ENCODE peak calls at places on chromosome 15, in eight cellular contexts. J, W, F, M, O, I, P and U are unnamed samples.

GRCh38 chr15:73822998-73823397 is 50.4 kb upstream of the TBC1D21 start:
- DNase-seq in O (no peak), P (no peak), M (no peak), F (peak), I (no peak), W (no peak), J (peak), U (no peak)

GRCh38 chr15:70058642-70059360 is 38.9 kb downstream of the TLE3 start:
- DNase-seq in F (no peak), P (no peak), O (no peak), J (no peak), M (no peak), I (no peak), W (no peak), U (no peak)

GRCh38 chr15:45913451-45913850 is 278.6 kb downstream of the SQOR start:
- DNase-seq in J (no peak), W (no peak), I (no peak), F (no peak), O (no peak), M (no peak), P (no peak), U (no peak)

GRCh38 chr15:90191344-90191687 is 9.8 kb upstream of the SEMA4B start:
- DNase-seq in J (no peak), I (no peak), O (no peak), P (no peak), W (no peak), F (no peak), M (no peak), U (no peak)

GRCh38 chr15:55897560-55898336 is 95.7 kb downstream of the NEDD4 start:
- DNase-seq in W (no peak), F (peak), J (peak), I (peak), M (peak), O (no peak), P (no peak), U (no peak)

GRCh38 chr15:86502313-86502712 is 422.6 kb downstream of the AGBL1 start:
- DNase-seq in J (no peak), M (no peak), W (no peak), O (no peak), F (no peak), P (no peak), I (no peak), U (no peak)

GRCh38 chr15:44246521-44247268 is 41.8 kb upstream of the GOLM2 start:
- DNase-seq in M (no peak), J (no peak), P (no peak), O (no peak), I (no peak), W (no peak), F (no peak), U (no peak)

GRCh38 chr15:50378776-50379175 is 23.8 kb upstream of the GABPB1 start:
- DNase-seq in O (no peak), M (no peak), I (no peak), P (no peak), W (no peak), F (no peak), J (no peak), U (no peak)

GRCh38 chr15:80776420-80777045 is 2.6 kb upstream of the CEMIP start:
- DNase-seq in J (peak), F (no peak), I (peak), O (peak), M (peak), W (peak), P (no peak), U (peak)

GRCh38 chr15:80608688-80609087 is 86.4 kb upstream of the ABHD17C start:
- DNase-seq in I (no peak), W (no peak), P (no peak), J (no peak), M (no peak), F (no peak), O (no peak), U (peak)

GRCh38 chr15:68326711-68327412 is 49.3 kb downstream of the FEM1B start:
- DNase-seq in J (no peak), M (peak), P (no peak), I (no peak), F (no peak), O (no peak), W (no peak), U (no peak)

GRCh38 chr15:72315706-72316370 is 4.1 kb downstream of the CELF6 start:
- DNase-seq in I (no peak), M (no peak), W (no peak), O (no peak), P (no peak), F (no peak), J (no peak), U (no peak)

GRCh38 chr15:42707873-42708544 is 28.9 kb downstream of the CDAN1 start:
- DNase-seq in O (no peak), M (no peak), W (no peak), J (no peak), I (no peak), P (no peak), F (no peak), U (no peak)

GRCh38 chr15:32670624-32671022 is 29.1 kb downstream of the SCG5 start:
- DNase-seq in M (no peak), I (no peak), J (no peak), O (no peak), W (no peak), F (no peak), P (no peak), U (no peak)

GRCh38 chr15:73630030-73630429 is 3.2 kb downstream of the NPTN start:
- DNase-seq in M (no peak), F (no peak), W (no peak), J (no peak), O (no peak), I (no peak), P (no peak), U (no peak)

GRCh38 chr15:43253431-43254403 is 13.0 kb downstream of the TGM5 start:
- DNase-seq in P (no peak), M (no peak), W (no peak), I (peak), F (peak), J (peak), O (no peak), U (no peak)

GRCh38 chr15:36737430-36737891 is 158.0 kb downstream of the CDIN1 start:
- DNase-seq in F (peak), P (no peak), O (no peak), W (no peak), J (peak), M (no peak), I (no peak), U (no peak)

GRCh38 chr15:93105510-93105909 is 16.5 kb upstream of the RGMA start:
- DNase-seq in O (no peak), J (no peak), P (no peak), W (no peak), M (no peak), F (no peak), I (no peak), U (no peak)

GRCh38 chr15:32718822-32719716 is 1.3 kb downstream of the GREM1 start:
- DNase-seq in I (peak), O (no peak), M (no peak), W (no peak), P (no peak), F (no peak), J (no peak), U (no peak)

GRCh38 chr15:98012354-98012753 is 51.9 kb downstream of the ARRDC4 start:
- DNase-seq in M (no peak), J (no peak), F (no peak), O (no peak), I (no peak), W (no peak), P (no peak), U (no peak)

GRCh38 chr15:101121511-101122090 is 130.2 kb downstream of the CHSY1 start:
- DNase-seq in F (no peak), P (peak), M (peak), J (peak), O (peak), W (no peak), I (peak), U (peak)

GRCh38 chr15:31975446-31976229 is 54.7 kb upstream of the CHRNA7 start:
- DNase-seq in M (no peak), P (no peak), O (no peak), I (peak), F (no peak), W (no peak), J (no peak), U (no peak)

GRCh38 chr15:56242576-56243116 is 1.0 kb downstream of the RFX7 start:
- DNase-seq in I (no peak), M (no peak), F (peak), P (no peak), O (no peak), W (no peak), J (no peak), U (no peak)

GRCh38 chr15:80852676-80853075 is 73.5 kb downstream of the CEMIP start:
- DNase-seq in M (no peak), O (no peak), I (peak), F (peak), J (no peak), W (no peak), P (no peak), U (no peak)

GRCh38 chr15:51757463-51757862 is 6.1 kb downstream of the TMOD2 start:
- DNase-seq in I (no peak), O (no peak), W (no peak), J (no peak), P (no peak), M (no peak), F (no peak), U (no peak)

GRCh38 chr15:25793354-25794050 is 69.6 kb downstream of the ATP10A start:
- DNase-seq in I (no peak), W (no peak), M (no peak), O (no peak), F (no peak), J (no peak), P (no peak), U (no peak)

GRCh38 chr15:25795712-25796111 is 67.4 kb downstream of the ATP10A start:
- DNase-seq in O (no peak), I (no peak), J (no peak), W (no peak), M (no peak), P (no peak), F (no peak), U (no peak)

GRCh38 chr15:25797035-25797434 is 66.1 kb downstream of the ATP10A start:
- DNase-seq in M (no peak), P (no peak), W (no peak), J (no peak), O (no peak), I (no peak), F (no peak), U (no peak)

GRCh38 chr15:25796395-25796794 is 66.7 kb downstream of the ATP10A start:
- DNase-seq in O (no peak), I (no peak), W (no peak), J (no peak), F (no peak), M (no peak), P (no peak), U (no peak)

DNA sequence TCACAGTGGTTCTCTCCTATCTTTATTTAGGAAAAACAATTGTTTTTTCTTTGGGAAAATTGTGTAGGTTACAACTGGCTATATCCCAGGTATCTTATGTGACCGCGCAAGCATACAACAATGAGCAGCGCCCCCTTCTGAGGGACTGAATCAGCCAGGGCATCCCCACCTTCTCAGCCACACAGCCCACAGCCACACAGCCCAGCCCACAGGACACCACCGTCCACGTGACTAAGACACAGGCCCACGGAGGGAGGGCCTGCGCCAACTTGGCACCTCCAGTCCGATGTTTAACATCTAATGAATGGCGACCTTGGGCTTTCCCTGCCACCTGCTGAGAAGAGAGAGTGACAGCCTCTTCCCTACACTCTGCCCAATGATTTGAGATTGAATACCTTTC is 68.1 kb downstream of the ATP10A start:
- DNase-seq in P (no peak), F (no peak), J (no peak), M (no peak), W (no peak), O (no peak), I (no peak), U (no peak)
- H3K27ac ChIP-seq in P (no peak), F (no peak), J (no peak), M (no peak), W (no peak), O (no peak), I (no peak), U (no peak)

GRCh38 chr15:91945385-91945784 is 91.9 kb downstream of the SLCO3A1 start:
- DNase-seq in I (no peak), M (no peak), W (no peak), O (no peak), J (no peak), F (no peak), P (no peak), U (no peak)
- H3K27ac ChIP-seq in I (no peak), M (peak), W (no peak), O (no peak), J (no peak), F (no peak), P (no peak), U (no peak)

GRCh38 chr15:89136818-89137772 is 48.8 kb downstream of the ABHD2 start:
- DNase-seq in P (no peak), W (no peak), F (no peak), M (peak), I (peak), J (no peak), O (no peak), U (no peak)
- H3K27ac ChIP-seq in P (peak), W (no peak), F (no peak), M (peak), I (peak), J (peak), O (peak), U (peak)

DNA sequence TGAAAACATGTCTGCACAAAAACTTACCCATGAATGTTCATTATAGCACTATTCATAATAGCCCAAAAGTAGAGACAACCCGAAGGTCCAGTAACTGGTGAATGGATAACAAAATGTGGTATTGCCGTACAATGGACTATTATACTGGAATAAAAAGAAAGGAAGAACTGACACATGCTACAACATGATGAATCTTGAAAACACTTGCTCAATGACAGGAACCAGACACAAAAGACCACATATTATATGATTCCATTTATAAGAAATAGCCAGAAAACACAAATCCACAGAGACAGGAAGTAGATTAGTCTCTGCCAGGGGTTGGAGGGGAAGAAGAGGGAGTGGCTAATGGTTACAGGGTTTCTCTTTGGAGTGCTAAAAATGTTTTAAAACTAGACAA is 18.3 kb downstream of the SHC4 start:
- DNase-seq in O (no peak), W (no peak), M (no peak), F (no peak), I (no peak), P (no peak), J (no peak), U (no peak)
- H3K27ac ChIP-seq in O (no peak), W (no peak), M (no peak), F (no peak), I (no peak), P (peak), J (no peak), U (no peak)

DNA sequence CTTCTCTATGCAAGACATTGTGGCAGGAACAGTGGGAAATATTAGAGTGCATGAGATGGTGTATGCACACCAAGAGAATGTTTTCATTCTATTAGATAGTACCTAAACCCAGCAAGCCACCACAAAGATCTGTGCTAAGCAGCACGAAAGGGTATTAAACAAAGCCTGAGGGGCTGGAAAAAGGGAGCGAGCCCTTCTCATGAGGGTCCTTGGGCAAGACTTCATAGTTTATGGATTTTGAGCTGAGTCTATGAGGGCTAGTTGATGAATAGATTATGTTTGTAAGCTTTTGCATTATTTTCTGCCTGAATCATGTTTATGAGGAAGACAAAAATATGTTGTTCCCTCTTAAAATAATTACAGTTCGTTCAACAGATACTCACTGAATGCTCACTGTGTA is 9.4 kb upstream of the ACTC1 start:
- DNase-seq in W (no peak), M (no peak), F (no peak), I (no peak), J (no peak), O (no peak), P (no peak), U (no peak)
- H3K27ac ChIP-seq in W (no peak), M (no peak), F (no peak), I (no peak), J (no peak), O (no peak), P (no peak), U (no peak)

DNA sequence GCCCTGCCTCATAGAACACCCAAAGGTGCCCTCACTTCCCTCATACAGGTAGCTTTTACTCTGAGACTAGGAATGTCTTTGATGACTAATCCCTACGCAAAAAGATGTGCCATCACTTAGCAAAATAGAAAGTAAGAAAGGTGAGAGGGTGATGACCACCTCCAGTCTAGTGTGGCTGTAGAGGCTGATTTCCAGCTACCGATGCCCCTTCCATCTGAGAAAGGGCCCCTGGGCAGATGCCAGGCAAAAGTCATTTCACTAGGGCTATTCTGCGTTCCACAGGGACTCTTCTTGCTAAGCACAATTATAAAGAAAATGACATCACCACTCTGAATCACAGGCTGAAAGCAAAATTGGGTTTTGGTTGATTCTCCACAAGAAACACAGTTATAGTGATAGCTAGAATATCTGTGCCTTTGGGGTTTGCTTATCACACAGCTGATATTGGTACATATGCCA is 77.4 kb downstream of the RBPMS2 start:
- DNase-seq in M (no peak), I (no peak), P (no peak), F (peak), J (no peak), W (no peak), O (no peak), U (no peak)
- H3K27ac ChIP-seq in M (peak), I (peak), P (peak), F (no peak), J (no peak), W (no peak), O (peak), U (peak)

GRCh38 chr15:61857169-61857829 is 202.9 kb downstream of the VPS13C start:
- DNase-seq in J (no peak), I (no peak), P (no peak), O (no peak), F (no peak), M (no peak), W (no peak), U (no peak)
- H3K27ac ChIP-seq in J (no peak), I (no peak), P (no peak), O (no peak), F (no peak), M (peak), W (no peak), U (no peak)

DNA sequence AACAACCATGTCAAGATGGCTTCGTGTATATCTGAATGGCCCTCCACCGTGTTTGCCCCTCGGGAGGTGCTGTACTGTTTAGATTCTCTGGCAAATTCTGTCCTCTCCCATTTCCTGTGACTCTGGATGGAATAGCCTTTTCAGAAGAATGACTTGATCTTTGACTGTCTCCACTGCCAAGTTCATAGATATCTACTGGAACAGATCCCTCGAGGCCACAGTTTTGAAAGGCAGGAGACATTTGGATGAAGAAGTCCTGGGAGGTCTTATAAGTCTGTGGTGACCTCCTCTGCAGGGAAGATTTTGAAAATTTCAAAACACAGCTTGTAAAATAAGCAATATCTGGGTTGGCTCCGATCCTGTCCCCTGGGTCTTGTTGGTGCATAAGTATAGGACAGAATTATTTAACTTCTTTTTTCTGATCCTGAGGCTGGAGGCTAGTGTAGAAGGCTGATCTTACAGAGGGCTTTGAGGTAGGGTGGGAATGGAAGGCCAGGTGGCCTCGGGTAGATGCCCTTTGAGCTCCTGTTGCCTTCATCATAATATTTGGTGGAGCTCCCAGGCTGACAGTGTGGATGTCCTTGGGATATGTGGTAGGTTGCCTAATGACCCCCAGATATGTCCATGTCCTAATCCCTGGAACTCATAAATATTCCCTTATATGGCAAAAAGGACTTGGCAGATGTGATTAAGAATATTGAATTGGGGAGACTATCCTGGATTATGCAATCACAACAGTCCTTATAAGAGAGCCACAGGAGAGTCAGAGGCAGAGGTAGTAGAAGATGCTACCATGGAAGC is 5.3 kb downstream of the ADAMTSL3 start:
- DNase-seq in I (no peak), F (no peak), J (no peak), W (no peak), M (peak), O (no peak), P (no peak), U (no peak)
- H3K27ac ChIP-seq in I (peak), F (no peak), J (no peak), W (no peak), M (peak), O (no peak), P (peak), U (no peak)